ENCODE peak calls at places on chromosomes 13 and 19, in four cellular contexts. G is HepG2, M is neural progenitor cell, U is GM12878. X is an unnamed sample.

GRCh38 chr19:38062959-38063786 is 156.2 kb downstream of the SIPA1L3 start:
- DNase-seq in G (no peak), M (peak), U (no peak), X (no peak)

GRCh38 chr13:113105032-113105993 is at the start of gene F7:
- DNase-seq in G (peak), M (no peak), U (no peak), X (no peak)

GRCh38 chr19:2273356-2274184 is 8.4 kb downstream of the PEAK3 start:
- DNase-seq in G (peak), M (peak), U (peak), X (peak)

GRCh38 chr19:48170817-48171347 is 402 bp downstream of the ZSWIM9 start:
- DNase-seq in G (no peak), M (peak), U (no peak), X (peak)

GRCh38 chr13:38398810-38399493 is 49.3 kb downstream of the UFM1 start:
- DNase-seq in G (no peak), M (no peak), U (no peak), X (no peak)

GRCh38 chr13:39263033-39263432 is 224.8 kb downstream of the NHLRC3 start:
- DNase-seq in G (peak), M (peak), U (peak), X (peak)

GRCh38 chr19:45752639-45753038 is 16.4 kb downstream of the SIX5 start:
- DNase-seq in G (no peak), M (no peak), U (no peak), X (no peak)

GRCh38 chr19:45747513-45747912 is 14.3 kb downstream of the MEIOSIN start:
- DNase-seq in G (no peak), M (no peak), U (no peak), X (no peak)

GRCh38 chr13:74557870-74558269 is 423.7 kb upstream of the KLF12 start:
- DNase-seq in G (no peak), M (no peak), U (no peak), X (no peak)

GRCh38 chr19:50358483-50359431 is 6.7 kb downstream of the NAPSA start:
- DNase-seq in G (no peak), M (no peak), U (peak), X (no peak)

GRCh38 chr19:6767081-6767356 is 216 bp downstream of the SH2D3A start:
- DNase-seq in G (peak), M (peak), U (no peak), X (peak)

GRCh38 chr19:52296773-52297600 is at the start of gene ZNF480:
- DNase-seq in G (peak), M (peak), U (peak), X (peak)

GRCh38 chr19:57560049-57560491 is 407 bp upstream of the ZNF550 start:
- DNase-seq in G (no peak), M (no peak), U (no peak), X (no peak)

GRCh38 chr19:47094557-47095517 is 18.7 kb downstream of the ZC3H4 start:
- DNase-seq in G (peak), M (no peak), U (no peak), X (no peak)

GRCh38 chr19:1907563-1908363 is 2.6 kb downstream of the ADAT3 start:
- DNase-seq in G (peak), M (no peak), U (no peak), X (no peak)

GRCh38 chr19:6066661-6067646 is 43.3 kb downstream of the RFX2 start:
- DNase-seq in G (peak), M (peak), U (no peak), X (no peak)

GRCh38 chr13:106103779-106104178 is 431.7 kb downstream of the EFNB2 start:
- DNase-seq in G (no peak), M (no peak), U (no peak), X (no peak)

GRCh38 chr13:24270639-24271131 is 38.7 kb upstream of the C1QTNF9 start:
- DNase-seq in G (peak), M (peak), U (peak), X (no peak)

GRCh38 chr13:41231786-41232185 is 31.6 kb downstream of the MTRF1 start:
- DNase-seq in G (peak), M (no peak), U (peak), X (no peak)

GRCh38 chr19:30305346-30306060 is 66.7 kb upstream of the ZNF536 start:
- DNase-seq in G (no peak), M (no peak), U (no peak), X (no peak)

GRCh38 chr13:112917056-112917664 is 51.9 kb upstream of the MCF2L start:
- DNase-seq in G (no peak), M (no peak), U (no peak), X (no peak)

GRCh38 chr13:47897411-47898050 is 103.5 kb downstream of the SUCLA2 start:
- DNase-seq in G (peak), M (no peak), U (no peak), X (no peak)

GRCh38 chr19:48006762-48007161 is 12.3 kb downstream of the ELSPBP1 start:
- DNase-seq in G (peak), M (no peak), U (no peak), X (no peak)

GRCh38 chr19:23305555-23305954 is 55.4 kb upstream of the ZNF724 start:
- DNase-seq in G (no peak), M (no peak), U (no peak), X (no peak)

GRCh38 chr13:106865706-106866288 is 297.9 kb upstream of the ARGLU1 start:
- DNase-seq in G (no peak), M (no peak), U (no peak), X (no peak)

GRCh38 chr19:51242881-51243280 is 8.0 kb upstream of the SIGLECL1 start:
- DNase-seq in G (no peak), M (no peak), U (no peak), X (no peak)

GRCh38 chr13:77492982-77493381 is 42.5 kb upstream of the SCEL start:
- DNase-seq in G (peak), M (no peak), U (no peak), X (peak)

GRCh38 chr19:8578642-8579265 is 1.5 kb upstream of the MYO1F start:
- DNase-seq in G (peak), M (peak), U (no peak), X (peak)

GRCh38 chr19:40270362-40271089 is 14.6 kb downstream of the AKT2 start:
- DNase-seq in G (no peak), M (peak), U (no peak), X (no peak)

GRCh38 chr13:20370815-20371421 is 138.8 kb upstream of the GJB6 start:
- DNase-seq in G (no peak), M (no peak), U (no peak), X (no peak)

GRCh38 chr13:26964278-26965057 is 203.9 kb upstream of the GPR12 start:
- DNase-seq in G (no peak), M (no peak), U (no peak), X (no peak)
- H3K27ac ChIP-seq in G (no peak), M (no peak), U (no peak), X (no peak)

GRCh38 chr13:25371608-25372274 is at the start of gene ATP8A2:
- DNase-seq in G (no peak), M (peak), U (no peak), X (no peak)

GRCh38 chr13:25375727-25376358 is 4.1 kb downstream of the ATP8A2 start:
- DNase-seq in G (peak), M (peak), U (no peak), X (peak)

GRCh38 chr13:25371158-25371557 is 616 bp upstream of the ATP8A2 start:
- DNase-seq in G (no peak), M (no peak), U (no peak), X (no peak)

GRCh38 chr13:25377244-25377962 is 5.6 kb downstream of the ATP8A2 start:
- DNase-seq in G (no peak), M (no peak), U (no peak), X (no peak)

DNA sequence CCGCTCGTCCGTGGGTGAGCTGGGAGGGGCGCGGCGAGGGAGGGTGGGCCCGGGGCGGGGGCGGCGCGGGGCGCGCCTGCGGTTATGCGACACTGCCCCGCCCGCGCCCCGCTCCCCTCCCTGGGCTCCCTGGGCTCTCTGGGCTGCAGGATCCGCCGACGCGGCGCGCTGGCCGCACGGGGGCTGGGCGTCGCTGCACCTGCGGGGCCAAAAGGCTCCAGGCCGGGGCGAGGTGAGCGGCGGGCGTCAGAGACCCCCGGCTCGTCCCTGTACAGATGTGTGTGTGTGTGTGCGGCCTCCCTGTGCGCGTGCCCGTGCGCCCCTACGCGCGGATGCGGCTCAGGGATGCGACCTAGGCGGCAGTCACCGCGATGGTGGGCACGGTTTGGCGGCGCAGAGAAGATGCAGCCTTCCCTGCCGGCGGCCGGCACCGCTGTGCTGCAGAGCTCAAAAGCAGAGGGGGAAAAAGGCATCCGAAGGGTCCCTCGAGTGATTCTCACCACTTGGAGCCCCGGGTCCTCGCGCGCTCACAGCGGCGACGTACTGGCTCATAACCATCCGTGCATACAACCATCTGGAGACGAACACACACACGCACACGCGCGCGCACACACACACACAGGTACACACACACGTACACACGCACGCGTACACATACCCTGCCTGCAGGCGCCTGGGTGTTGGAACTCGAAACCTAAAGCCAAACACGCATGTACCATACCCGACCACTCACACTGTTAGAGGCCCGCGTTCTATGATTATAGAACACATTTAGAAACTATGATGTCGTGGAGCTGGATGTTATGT is 704 bp downstream of the ATP8A2 start:
- DNase-seq in G (no peak), M (peak), U (no peak), X (no peak)
- TF ChIP-seq EZH2 in G (no peak), M (peak), U (no peak), X (no peak)

DNA sequence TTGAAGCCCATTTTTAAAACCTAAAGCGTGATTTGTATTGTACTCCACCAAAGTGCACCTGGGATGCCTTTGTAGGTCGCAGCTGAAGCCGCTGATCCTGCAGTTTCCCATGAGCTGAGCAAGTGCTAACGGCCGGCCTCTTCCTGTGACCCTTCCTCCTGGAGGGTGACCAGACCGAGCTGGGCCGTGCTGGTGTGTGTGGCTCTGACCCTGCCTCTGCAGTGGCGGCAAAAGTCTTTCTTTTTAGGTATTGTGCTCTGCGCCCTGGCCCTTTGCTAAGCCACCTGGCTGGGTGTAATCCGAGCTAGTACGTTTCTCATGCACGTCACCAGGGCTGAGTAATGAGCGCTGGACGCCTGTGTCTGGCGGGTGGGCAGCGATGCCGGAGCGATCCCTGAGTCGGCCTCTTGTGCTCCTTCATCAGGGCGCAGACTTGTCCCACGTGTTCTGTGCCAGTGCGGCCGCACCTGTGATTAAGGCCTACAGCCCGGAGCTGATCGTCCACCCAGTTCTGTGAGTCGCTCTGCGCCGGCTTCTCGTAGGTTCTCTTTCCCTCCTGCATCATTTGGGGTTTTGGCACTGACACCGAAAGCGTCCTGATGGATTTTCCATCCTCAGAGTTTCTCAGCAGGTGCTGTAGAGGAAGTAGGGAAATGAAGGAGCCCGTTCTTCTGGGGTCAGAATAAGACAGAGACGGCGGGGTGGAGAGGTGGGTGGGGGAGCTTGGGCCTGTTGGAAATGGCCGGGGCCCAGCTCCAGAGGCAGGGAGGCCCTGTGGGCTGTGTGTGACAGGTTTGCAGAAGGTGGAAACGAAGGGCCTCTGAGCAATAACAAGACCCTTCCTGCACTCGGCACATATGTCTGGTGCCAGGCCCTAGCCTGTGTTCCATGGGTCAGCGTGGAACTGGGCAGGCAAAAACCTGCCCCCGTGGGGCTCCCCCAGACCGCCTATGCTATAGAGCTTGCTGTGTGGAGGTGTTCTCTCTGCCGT is 9.7 kb downstream of the NAXD start:
- DNase-seq in G (no peak), M (peak), U (no peak), X (no peak)
- H3K27ac ChIP-seq in G (no peak), M (peak), U (no peak), X (no peak)

GRCh38 chr19:35291916-35292315 is at the start of gene MAG:
- DNase-seq in G (no peak), M (no peak), U (no peak), X (no peak)

GRCh38 chr19:35294328-35294727 is 2.4 kb downstream of the MAG start:
- DNase-seq in G (no peak), M (no peak), U (no peak), X (no peak)

GRCh38 chr19:35293733-35294309 is 1.9 kb downstream of the MAG start:
- DNase-seq in G (no peak), M (no peak), U (no peak), X (no peak)

GRCh38 chr19:35292421-35292820 is 460 bp downstream of the MAG start:
- DNase-seq in G (no peak), M (no peak), U (no peak), X (no peak)

GRCh38 chr19:35292986-35293732 is 1.2 kb downstream of the MAG start:
- DNase-seq in G (no peak), M (no peak), U (no peak), X (no peak)
- TF ChIP-seq EZH2 in G (no peak), M (no peak), U (no peak), X (no peak)

GRCh38 chr13:27919934-27920676 is at the start of gene PDX1:
- DNase-seq in G (no peak), M (peak), U (no peak), X (no peak)
- H3K27ac ChIP-seq in G (no peak), M (no peak), U (no peak), X (no peak)

GRCh38 chr19:42175335-42175734 is 42.1 kb downstream of the DEDD2 start:
- DNase-seq in G (no peak), M (no peak), U (no peak), X (no peak)

GRCh38 chr19:42177686-42178019 is 39.8 kb downstream of the DEDD2 start:
- DNase-seq in G (no peak), M (no peak), U (no peak), X (no peak)

GRCh38 chr19:42176649-42176989 is 40.9 kb downstream of the DEDD2 start:
- DNase-seq in G (no peak), M (peak), U (no peak), X (no peak)

GRCh38 chr19:42176990-42177685 is 40.3 kb downstream of the DEDD2 start:
- DNase-seq in G (peak), M (peak), U (no peak), X (peak)

DNA sequence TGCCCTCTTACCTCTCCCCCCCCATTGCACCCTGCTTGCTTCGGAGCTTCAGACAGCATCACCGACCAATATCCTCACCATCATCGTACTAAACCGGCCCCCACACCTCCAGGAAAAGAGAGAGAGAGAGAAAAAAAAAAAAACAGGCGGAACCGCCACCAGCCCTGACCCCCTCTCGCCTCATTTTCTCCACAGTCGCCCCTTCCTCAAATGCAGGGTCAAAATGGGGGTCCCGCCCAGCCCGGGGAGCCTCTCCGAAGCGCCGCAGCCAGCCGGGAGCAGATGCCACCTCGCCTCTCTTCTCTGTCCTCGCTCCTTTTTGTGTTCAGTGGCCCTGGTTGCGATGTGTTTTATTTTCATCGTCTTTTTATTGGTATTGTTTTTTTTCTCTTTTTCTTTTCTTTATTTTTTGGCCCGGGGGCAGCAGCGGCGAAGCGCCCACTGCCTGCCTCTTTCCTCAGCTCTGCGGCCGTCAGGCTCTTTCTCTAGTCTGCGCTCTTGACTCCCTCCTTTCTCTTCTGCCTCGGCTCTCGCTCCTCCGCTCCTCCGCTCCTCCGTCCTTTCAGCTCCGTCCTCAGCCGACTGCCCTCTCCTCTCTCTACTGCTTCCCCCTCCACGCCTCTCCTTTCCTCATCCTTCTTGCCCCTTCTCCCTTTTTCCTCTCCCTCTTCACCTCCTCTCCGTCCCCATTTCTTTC is 41.4 kb downstream of the DEDD2 start:
- DNase-seq in G (no peak), M (peak), U (no peak), X (no peak)
- TF ChIP-seq EZH2 in G (no peak), M (peak), U (peak), X (no peak)

GRCh38 chr19:10096615-10096963 is 5.9 kb downstream of the ANGPTL6 start:
- DNase-seq in G (no peak), M (no peak), U (no peak), X (no peak)

GRCh38 chr19:10092648-10093294 is 6.7 kb downstream of the SHFL start:
- DNase-seq in G (no peak), M (no peak), U (no peak), X (no peak)

GRCh38 chr19:10095622-10095947 is 6.9 kb downstream of the ANGPTL6 start:
- DNase-seq in G (no peak), M (no peak), U (no peak), X (no peak)

GRCh38 chr19:10093295-10094186 is 7.4 kb downstream of the SHFL start:
- DNase-seq in G (no peak), M (no peak), U (no peak), X (no peak)

GRCh38 chr19:10095948-10096614 is 6.4 kb downstream of the ANGPTL6 start:
- DNase-seq in G (no peak), M (peak), U (no peak), X (peak)
- H3K27ac ChIP-seq in G (no peak), M (no peak), U (peak), X (no peak)

DNA sequence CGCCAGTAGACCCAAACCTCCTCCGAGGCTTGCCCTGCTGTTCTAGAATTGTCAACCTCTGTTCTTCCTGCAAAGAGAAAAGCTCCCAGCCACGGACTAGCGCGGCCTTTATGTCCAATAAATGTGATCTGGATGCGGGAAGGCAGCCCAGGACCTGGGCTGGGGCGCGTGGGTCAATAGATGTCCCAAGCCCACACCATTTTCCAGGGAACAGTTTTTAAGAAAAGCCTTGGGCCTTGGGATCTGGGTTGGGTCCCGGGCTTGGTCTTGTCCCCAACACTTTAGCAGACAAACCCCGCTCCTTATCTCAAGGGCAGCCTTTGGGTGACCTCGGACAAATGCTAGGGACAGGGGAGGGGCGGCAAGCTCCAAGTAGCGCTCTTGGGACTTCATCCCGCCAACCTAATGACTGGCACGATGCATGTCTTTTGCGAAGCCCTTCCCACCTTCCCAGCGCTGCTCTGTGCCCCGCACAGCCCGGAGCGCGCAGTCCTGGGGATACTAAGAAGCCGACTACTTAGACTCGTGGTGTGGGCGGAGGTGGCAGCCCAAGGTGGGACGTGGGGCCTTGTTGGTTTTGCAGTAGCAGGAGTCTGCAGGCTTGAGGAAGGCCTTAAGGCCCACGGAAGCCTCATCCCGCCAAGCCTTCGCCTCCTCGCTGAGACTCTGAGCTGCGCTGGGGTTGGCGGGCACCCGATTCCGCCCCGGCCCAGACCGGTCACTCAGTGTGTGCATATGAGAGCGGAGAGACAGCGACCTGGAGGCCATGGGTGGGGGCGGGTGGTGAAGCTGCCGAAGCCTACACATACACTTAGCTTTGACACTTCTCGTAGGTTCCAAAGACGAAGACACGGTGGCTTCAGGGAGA is 10.8 kb downstream of the SOX21 start:
- DNase-seq in G (no peak), M (no peak), U (no peak), X (no peak)
- TF ChIP-seq EZH2 in G (no peak), M (no peak), U (no peak), X (no peak)

GRCh38 chr13:85626603-85627002 is 172.6 kb downstream of the SLITRK6 start:
- DNase-seq in G (no peak), M (no peak), U (no peak), X (no peak)

GRCh38 chr13:85632526-85633215 is 166.5 kb downstream of the SLITRK6 start:
- DNase-seq in G (no peak), M (no peak), U (no peak), X (no peak)

GRCh38 chr13:85631801-85632200 is 167.4 kb downstream of the SLITRK6 start:
- DNase-seq in G (no peak), M (no peak), U (no peak), X (no peak)
- H3K27ac ChIP-seq in G (no peak), M (no peak), U (no peak), X (no peak)